ENCODE peak calls at places on chromosomes 11 and 22, in six cellular contexts. F is choroid plexus epithelial cell; J is left colon; O is stimulated activated CD4-positive, alpha-beta T cell treated with anti-CD3 and anti-CD28 coated beads, Interleukin-12 subunit alpha, Interleukin-12 subunit beta, amount 100 ng/mL, for 4 hours; E is DND-41; I is AG10803. K is an unnamed sample.

GRCh38 chr22:45009881-45010531 is at the start of gene PHF21B:
- DNase-seq in F (peak; percentile 22), J (no peak), O (peak; percentile 27), E (peak; percentile 89), I (peak; percentile 13), K (no peak)

GRCh38 chr11:129023968-129024676 is 81.5 kb upstream of the TP53AIP1 start:
- DNase-seq in F (peak; percentile 61), J (peak; percentile 91), O (no peak), E (no peak), I (no peak), K (no peak)

GRCh38 chr22:20610243-20610686 is 102.9 kb downstream of the MED15 start:
- DNase-seq in F (no peak), J (no peak), O (no peak), E (no peak), I (no peak), K (no peak)

GRCh38 chr22:31947296-31947695 is 3.0 kb downstream of the YWHAH start:
- DNase-seq in F (peak; percentile 62), J (no peak), O (no peak), E (peak; percentile 17), I (no peak), K (no peak)

GRCh38 chr11:118503216-118503615 is 24.1 kb upstream of the TTC36 start:
- DNase-seq in F (no peak), J (no peak), O (no peak), E (no peak), I (no peak), K (no peak)

GRCh38 chr11:19512621-19513020 is 200.0 kb upstream of the NAV2 start:
- DNase-seq in F (no peak), J (no peak), O (no peak), E (no peak), I (no peak), K (no peak)

GRCh38 chr11:84019576-84020194 is 733.5 kb upstream of the CCDC90B start:
- DNase-seq in F (peak; percentile 81), J (no peak), O (no peak), E (no peak), I (peak; percentile 65), K (no peak)

GRCh38 chr11:1301220-1302000 is 8.0 kb downstream of the TOLLIP start:
- DNase-seq in F (no peak), J (no peak), O (no peak), E (no peak), I (no peak), K (no peak)

GRCh38 chr11:76661306-76661751 is 9.2 kb downstream of the LRRC32 start:
- DNase-seq in F (no peak), J (no peak), O (no peak), E (no peak), I (no peak), K (no peak)

GRCh38 chr11:2462986-2463765 is 18.4 kb downstream of the KCNQ1 start:
- DNase-seq in F (no peak), J (peak; percentile 86), O (no peak), E (peak; percentile 21), I (no peak), K (no peak)

GRCh38 chr22:24730864-24731263 is 43.7 kb downstream of the PIWIL3 start:
- DNase-seq in F (no peak), J (no peak), O (no peak), E (no peak), I (no peak), K (no peak)

GRCh38 chr22:40641269-40641668 is 4.8 kb upstream of the MRTFA start:
- DNase-seq in F (no peak), J (no peak), O (no peak), E (no peak), I (no peak), K (no peak)

GRCh38 chr11:119363874-119364590 is 17.5 kb downstream of the USP2 start:
- DNase-seq in F (no peak), J (no peak), O (peak; percentile 60), E (no peak), I (peak; percentile 24), K (no peak)

GRCh38 chr11:112558691-112559090 is 298.0 kb upstream of the PLET1 start:
- DNase-seq in F (peak; percentile 31), J (no peak), O (no peak), E (no peak), I (peak; percentile 17), K (no peak)

GRCh38 chr22:22576244-22576988 is 17.4 kb upstream of the PRAME start:
- DNase-seq in F (peak; percentile 71), J (no peak), O (peak; percentile 28), E (peak; percentile 60), I (peak; percentile 29), K (no peak)

GRCh38 chr11:2771758-2772466 is 72.1 kb upstream of the KCNQ1OT1 start:
- DNase-seq in F (no peak), J (no peak), O (no peak), E (peak; percentile 1), I (no peak), K (peak; percentile 6)

GRCh38 chr11:125180413-125181305 is 16.1 kb downstream of the PKNOX2 start:
- DNase-seq in F (peak; percentile 81), J (no peak), O (no peak), E (no peak), I (no peak), K (no peak)

GRCh38 chr11:79902493-79902892 is 461.7 kb upstream of the TENM4 start:
- DNase-seq in F (peak; percentile 10), J (no peak), O (no peak), E (no peak), I (no peak), K (no peak)

GRCh38 chr11:111634981-111635705 is 32.9 kb downstream of the SIK2 start:
- DNase-seq in F (peak; percentile 62), J (no peak), O (no peak), E (no peak), I (peak; percentile 33), K (no peak)

K was measured in ascending aorta.